ENCODE peak calls at places on chromosomes 16 and 17, in seven cellular contexts. K is H9, U is neuronal stem cell, Z is mesendoderm, R is H1, B is trophoblast cell, J is IMR-90. W is an unnamed sample.

GRCh38 chr17:83056583-83057396 is 22.6 kb upstream of the METRNL start:
- DNase-seq in K (peak), U (no peak), Z (no peak), R (no peak), B (peak), J (no peak), W (no peak)

GRCh38 chr17:77526728-77527355 is 386.1 kb downstream of the SEC14L1 start:
- DNase-seq in K (peak), U (no peak), Z (no peak), R (no peak), B (no peak), J (no peak), W (no peak)

GRCh38 chr17:44831270-44831770 is 1.2 kb upstream of the GJC1 start:
- DNase-seq in K (peak), U (no peak), Z (peak), R (no peak), B (no peak), J (no peak), W (no peak)

GRCh38 chr16:57444711-57445110 is 2.5 kb downstream of the CIAPIN1 start:
- DNase-seq in K (no peak), U (no peak), Z (no peak), R (no peak), B (no peak), J (peak), W (peak)

GRCh38 chr17:76074390-76075363 is at the start of gene GALR2:
- DNase-seq in K (peak), U (no peak), Z (no peak), R (no peak), B (no peak), J (no peak), W (no peak)

GRCh38 chr16:51577621-51578303 is 426.7 kb upstream of the SALL1 start:
- DNase-seq in K (peak), U (no peak), Z (peak), R (peak), B (no peak), J (peak), W (peak)

GRCh38 chr16:57960826-57961472 is 10.0 kb downstream of the CNGB1 start:
- DNase-seq in K (peak), U (no peak), Z (no peak), R (no peak), B (no peak), J (no peak), W (no peak)

GRCh38 chr17:78490156-78490555 is 87.0 kb downstream of the DNAH17 start:
- DNase-seq in K (no peak), U (no peak), Z (no peak), R (no peak), B (no peak), J (no peak), W (no peak)

GRCh38 chr17:63412234-63412633 is 33.9 kb downstream of the CYB561 start:
- DNase-seq in K (no peak), U (no peak), Z (no peak), R (no peak), B (no peak), J (no peak), W (no peak)

GRCh38 chr17:80456465-80457235 is 19.8 kb downstream of the NPTX1 start:
- DNase-seq in K (no peak), U (no peak), Z (no peak), R (no peak), B (no peak), J (no peak), W (no peak)

GRCh38 chr16:56632160-56632847 is at the start of gene MT1M:
- DNase-seq in K (no peak), U (no peak), Z (peak), R (no peak), B (no peak), J (no peak), W (peak)

GRCh38 chr16:50699345-50700159 is 6.1 kb downstream of the NOD2 start:
- DNase-seq in K (no peak), U (no peak), Z (peak), R (no peak), B (peak), J (peak), W (peak)

GRCh38 chr16:84712138-84712671 is 12.4 kb downstream of the USP10 start:
- DNase-seq in K (no peak), U (no peak), Z (no peak), R (no peak), B (no peak), J (no peak), W (no peak)

GRCh38 chr16:89973654-89974335 is 25.2 kb downstream of the DEF8 start:
- DNase-seq in K (no peak), U (no peak), Z (no peak), R (no peak), B (no peak), J (no peak), W (no peak)

GRCh38 chr16:77596243-77596642 is 126.1 kb upstream of the NUDT7 start:
- DNase-seq in K (no peak), U (no peak), Z (no peak), R (no peak), B (no peak), J (peak), W (no peak)

GRCh38 chr17:57182621-57183020 is 73.7 kb upstream of the MSI2 start:
- DNase-seq in K (no peak), U (no peak), Z (no peak), R (no peak), B (no peak), J (no peak), W (no peak)

GRCh38 chr17:43784068-43784467 is 3.8 kb downstream of the CFAP97D1 start:
- DNase-seq in K (no peak), U (no peak), Z (no peak), R (no peak), B (no peak), J (peak), W (peak)

GRCh38 chr17:38587193-38587592 is 18.6 kb downstream of the SRCIN1 start:
- DNase-seq in K (no peak), U (no peak), Z (no peak), R (no peak), B (no peak), J (no peak), W (no peak)

GRCh38 chr16:70018254-70018653 is 67.1 kb downstream of the CLEC18A start:
- DNase-seq in K (peak), U (no peak), Z (peak), R (no peak), B (peak), J (peak), W (peak)

GRCh38 chr16:24075302-24075701 is 180.8 kb upstream of the CACNG3 start:
- DNase-seq in K (peak), U (no peak), Z (no peak), R (no peak), B (no peak), J (no peak), W (no peak)

GRCh38 chr16:53745753-53746258 is 41.9 kb downstream of the FTO start:
- DNase-seq in K (no peak), U (no peak), Z (peak), R (no peak), B (peak), J (peak), W (no peak)

GRCh38 chr17:77556408-77557068 is 402.0 kb upstream of the TNRC6C start:
- DNase-seq in K (no peak), U (no peak), Z (no peak), R (no peak), B (no peak), J (no peak), W (no peak)

GRCh38 chr16:73217654-73218053 is 169.7 kb upstream of the ZFHX3 start:
- DNase-seq in K (no peak), U (no peak), Z (no peak), R (no peak), B (no peak), J (no peak), W (no peak)

GRCh38 chr16:73216932-73217331 is 169.0 kb upstream of the ZFHX3 start:
- DNase-seq in K (no peak), U (no peak), Z (no peak), R (no peak), B (no peak), J (peak), W (no peak)

GRCh38 chr16:73213761-73214480 is 166.0 kb upstream of the ZFHX3 start:
- DNase-seq in K (no peak), U (no peak), Z (no peak), R (no peak), B (no peak), J (peak), W (no peak)

GRCh38 chr16:73214825-73215481 is 167.0 kb upstream of the ZFHX3 start:
- DNase-seq in K (no peak), U (no peak), Z (no peak), R (no peak), B (peak), J (peak), W (no peak)

GRCh38 chr16:73215482-73216377 is 167.8 kb upstream of the ZFHX3 start:
- DNase-seq in K (no peak), U (no peak), Z (no peak), R (no peak), B (no peak), J (peak), W (no peak)
- H2BK5ac ChIP-seq in K (no peak), U (no peak), Z (no peak), R (no peak), B (no peak), J (peak), W (no peak)

GRCh38 chr17:3761061-3761917 is 37.6 kb downstream of the HASPIN start:
- DNase-seq in K (no peak), U (no peak), Z (no peak), R (no peak), B (no peak), J (no peak), W (no peak)

GRCh38 chr17:3759597-3760216 is 36.0 kb downstream of the HASPIN start:
- DNase-seq in K (no peak), U (no peak), Z (no peak), R (no peak), B (no peak), J (no peak), W (no peak)

GRCh38 chr17:3763777-3764170 is 37.2 kb downstream of the ITGAE start:
- DNase-seq in K (no peak), U (no peak), Z (no peak), R (no peak), B (no peak), J (no peak), W (no peak)

GRCh38 chr17:3762922-3763776 is 37.8 kb downstream of the ITGAE start:
- DNase-seq in K (no peak), U (no peak), Z (no peak), R (no peak), B (no peak), J (no peak), W (no peak)

GRCh38 chr17:3761918-3762380 is 38.2 kb downstream of the HASPIN start:
- DNase-seq in K (no peak), U (no peak), Z (no peak), R (no peak), B (no peak), J (no peak), W (no peak)
- H2BK5ac ChIP-seq in K (no peak), U (no peak), Z (no peak), R (no peak), B (no peak), J (no peak), W (no peak)

GRCh38 chr17:4364622-4365041 is 1.8 kb downstream of the UBE2G1 start:
- DNase-seq in K (no peak), U (no peak), Z (no peak), R (no peak), B (no peak), J (no peak), W (no peak)

GRCh38 chr17:4366312-4367063 is at the start of gene UBE2G1:
- DNase-seq in K (peak), U (peak), Z (peak), R (peak), B (peak), J (peak), W (peak)

GRCh38 chr17:4365628-4366311 is 705 bp downstream of the UBE2G1 start:
- DNase-seq in K (peak), U (peak), Z (peak), R (no peak), B (peak), J (no peak), W (peak)

GRCh38 chr17:4362141-4362540 is 4.3 kb downstream of the UBE2G1 start:
- DNase-seq in K (no peak), U (no peak), Z (no peak), R (no peak), B (peak), J (no peak), W (no peak)

DNA sequence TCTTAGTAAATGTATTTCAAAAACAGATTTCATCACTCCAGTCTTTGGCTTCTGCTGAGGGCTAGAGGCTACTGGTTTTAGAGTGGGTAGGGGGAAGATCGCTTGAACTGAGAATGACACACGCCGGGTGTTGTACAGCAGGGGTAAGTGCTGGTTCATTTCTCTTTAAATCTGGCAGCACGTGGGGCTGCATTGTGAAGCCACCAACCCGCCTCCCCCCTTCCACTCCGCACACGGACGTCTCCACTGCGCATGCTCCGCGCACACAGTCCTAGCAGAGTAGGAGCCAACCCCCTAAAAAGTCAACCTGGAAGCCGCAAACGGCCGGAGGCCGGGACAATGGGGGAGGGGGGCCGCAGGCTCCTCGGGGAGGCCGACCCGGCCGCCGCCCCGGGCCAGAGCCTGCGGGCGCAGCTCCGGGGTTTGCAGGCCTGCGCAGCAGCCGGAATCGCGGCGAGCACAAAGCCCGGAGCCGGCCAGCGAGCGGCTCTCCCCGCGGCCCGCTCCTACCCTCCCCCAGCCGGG is 1.3 kb downstream of the UBE2G1 start:
- DNase-seq in K (peak), U (peak), Z (peak), R (peak), B (peak), J (peak), W (peak)
- H2BK5ac ChIP-seq in K (no peak), U (peak), Z (peak), R (peak), B (peak), J (peak), W (peak)

DNA sequence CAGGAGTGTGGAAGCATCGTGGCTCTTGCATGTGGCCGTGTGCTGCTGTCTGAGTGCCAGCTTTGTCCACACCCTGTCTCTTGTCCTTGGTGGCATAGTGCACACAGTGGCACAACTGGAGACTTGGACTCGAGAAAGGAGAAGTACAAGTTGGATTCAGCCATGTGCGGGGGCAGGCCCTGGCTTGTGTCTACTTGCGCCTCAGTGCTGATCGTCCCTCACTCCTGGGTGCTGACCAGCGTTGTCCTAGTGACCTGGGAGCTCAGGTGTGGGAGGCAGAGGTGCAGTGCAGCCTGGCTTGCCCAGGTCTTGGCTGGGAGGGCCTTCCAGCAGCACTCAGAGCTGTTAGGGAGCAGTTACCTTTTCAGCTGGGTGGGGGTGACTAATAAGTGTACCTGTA is 20.6 kb downstream of the MPRIP start:
- DNase-seq in K (peak), U (no peak), Z (no peak), R (no peak), B (no peak), J (no peak), W (no peak)
- H2BK5ac ChIP-seq in K (no peak), U (no peak), Z (no peak), R (peak), B (no peak), J (no peak), W (no peak)

GRCh38 chr17:61395409-61395982 is 4.1 kb upstream of the TBX2 start:
- DNase-seq in K (peak), U (no peak), Z (no peak), R (no peak), B (no peak), J (no peak), W (no peak)
- H2BK5ac ChIP-seq in K (no peak), U (no peak), Z (no peak), R (no peak), B (no peak), J (peak), W (no peak)

GRCh38 chr16:11187522-11187921 is 68.5 kb downstream of the SOCS1 start:
- DNase-seq in K (no peak), U (no peak), Z (no peak), R (no peak), B (no peak), J (no peak), W (no peak)
- H2BK5ac ChIP-seq in K (no peak), U (no peak), Z (no peak), R (no peak), B (no peak), J (no peak), W (no peak)